ENCODE peak calls at places on chromosomes 3 and 15, in four cellular contexts. J, N, W and C are unnamed samples.

GRCh38 chr15:48925714-48926223 is 38.0 kb downstream of the SHC4 start:
- DNase-seq in J (no peak), N (peak; percentile 77), W (no peak), C (peak; percentile 82)

GRCh38 chr3:11096266-11097135 is 57.8 kb upstream of the HRH1 start:
- DNase-seq in J (peak; percentile 79), N (peak; percentile 76), W (peak; percentile 54), C (peak; percentile 50)

GRCh38 chr3:89795506-89795905 is 688.1 kb downstream of the EPHA3 start:
- DNase-seq in J (no peak), N (no peak), W (no peak), C (no peak)

GRCh38 chr15:78206326-78207109 is 27.8 kb downstream of the ACSBG1 start:
- DNase-seq in J (no peak), N (no peak), W (no peak), C (peak; percentile 6)

GRCh38 chr3:11080492-11080891 is 73.8 kb upstream of the HRH1 start:
- DNase-seq in J (no peak), N (no peak), W (no peak), C (no peak)

GRCh38 chr15:52652984-52653383 is 26.2 kb downstream of the ATOSA start:
- DNase-seq in J (no peak), N (no peak), W (peak; percentile 48), C (peak; percentile 80)

GRCh38 chr3:113018461-113019181 is 27.8 kb downstream of the GTPBP8 start:
- DNase-seq in J (no peak), N (no peak), W (no peak), C (no peak)

GRCh38 chr3:198113219-198114053 is 153.4 kb downstream of the LMLN start:
- DNase-seq in J (peak; percentile 45), N (no peak), W (no peak), C (no peak)

GRCh38 chr3:165279471-165279870 is 83.3 kb upstream of the SLITRK3 start:
- DNase-seq in J (no peak), N (peak; percentile 66), W (no peak), C (no peak)

GRCh38 chr3:100089802-100090668 is 24.3 kb downstream of the FILIP1L start:
- DNase-seq in J (no peak), N (no peak), W (no peak), C (no peak)

GRCh38 chr3:124620600-124621063 is 109.6 kb upstream of the UMPS start:
- DNase-seq in J (no peak), N (no peak), W (peak; percentile 83), C (no peak)

GRCh38 chr15:55990986-55991385 is 2.4 kb downstream of the NEDD4 start:
- DNase-seq in J (no peak), N (no peak), W (no peak), C (no peak)

GRCh38 chr3:30611613-30612421 is 5.4 kb downstream of the TGFBR2 start:
- DNase-seq in J (no peak), N (peak; percentile 76), W (no peak), C (no peak)

GRCh38 chr3:21484323-21485154 is 266.5 kb downstream of the ZNF385D start:
- DNase-seq in J (no peak), N (peak; percentile 18), W (no peak), C (peak; percentile 55)